ENCODE peak calls at places on chromosomes 4 and X, in eight cellular contexts. C, G, U, F, N, D, Q and S are unnamed samples.

GRCh38 chr4:74038161-74039064 is at the start of gene CXCL3:
- DNase-seq in C (peak), G (peak), U (no peak), F (peak), N (peak), D (no peak), Q (peak), S (peak)

GRCh38 chr4:89837385-89837995 is 529 bp upstream of the SNCA start:
- DNase-seq in C (no peak), G (peak), U (no peak), F (peak), N (peak), D (no peak), Q (peak), S (no peak)

GRCh38 chrX:140091276-140091886 is 126.1 kb upstream of the CXorf66 start:
- DNase-seq in C (peak), G (peak), U (no peak), F (no peak), N (no peak), D (no peak), Q (peak), S (peak)

GRCh38 chr4:102684605-102685052 is 76.1 kb downstream of the MANBA start:
- DNase-seq in C (no peak), G (no peak), U (no peak), F (peak), N (peak), D (no peak), Q (no peak), S (no peak)

GRCh38 chr4:75675004-75675531 is 1.9 kb upstream of the G3BP2 start:
- DNase-seq in C (no peak), G (no peak), U (no peak), F (no peak), N (peak), D (no peak), Q (no peak), S (no peak)

GRCh38 chr4:25787891-25788331 is 74.9 kb downstream of the SEL1L3 start:
- DNase-seq in C (no peak), G (no peak), U (no peak), F (no peak), N (peak), D (no peak), Q (no peak), S (no peak)

GRCh38 chr4:80171656-80172055 is 25.6 kb upstream of the PRDM8 start:
- DNase-seq in C (no peak), G (no peak), U (no peak), F (no peak), N (no peak), D (no peak), Q (no peak), S (no peak)

GRCh38 chr4:165301833-165302232 is 25.6 kb upstream of the MSMO1 start:
- DNase-seq in C (no peak), G (no peak), U (no peak), F (peak), N (peak), D (no peak), Q (no peak), S (no peak)

GRCh38 chrX:150770623-150771022 is 77.4 kb downstream of the MTMR1 start:
- DNase-seq in C (no peak), G (no peak), U (no peak), F (no peak), N (no peak), D (no peak), Q (no peak), S (no peak)

GRCh38 chr4:56731857-56732256 is 50.8 kb upstream of the HOPX start:
- DNase-seq in C (peak), G (no peak), U (no peak), F (no peak), N (no peak), D (no peak), Q (peak), S (peak)

GRCh38 chr4:7812921-7813320 is 126.7 kb downstream of the AFAP1 start:
- DNase-seq in C (no peak), G (no peak), U (no peak), F (no peak), N (no peak), D (no peak), Q (no peak), S (no peak)